ENCODE peak calls at places on chromosomes 16 and 17, in seven cellular contexts. F, N, J, A, W, B and Q are unnamed samples. For H3F3A, the result is how much of the 10 kb centered on the place peaks cover.

GRCh38 chr16:66979011-66979717 is 9.2 kb upstream of the CES4A start:
- DNase-seq in F (peak), N (no peak), W (no peak), B (no peak), A (no peak), J (no peak), Q (no peak)

GRCh38 chr16:66668777-66669444 is 27.6 kb downstream of the CMTM4 start:
- DNase-seq in N (no peak), W (no peak), B (no peak), A (no peak), F (peak), J (no peak), Q (no peak)

GRCh38 chr17:17021194-17021863 is 20.9 kb upstream of the MPRIP start:
- DNase-seq in N (no peak), W (no peak), A (no peak), F (peak), B (no peak), J (peak), Q (peak)

GRCh38 chr17:1562178-1562643 is 381 bp downstream of the PITPNA start:
- DNase-seq in F (peak), N (no peak), J (no peak), A (peak), W (no peak), B (peak), Q (no peak)

GRCh38 chr17:52235416-52235960 is 77.0 kb upstream of the CA10 start:
- DNase-seq in F (no peak), B (no peak), N (no peak), J (no peak), A (no peak), W (no peak), Q (no peak)

GRCh38 chr17:44967026-44967906 is 837 bp downstream of the C1QL1 start:
- DNase-seq in W (no peak), F (no peak), J (no peak), N (no peak), B (peak), A (peak), Q (peak)

GRCh38 chr17:45410144-45411091 is 22.3 kb downstream of the ARHGAP27 start:
- DNase-seq in F (no peak), A (no peak), W (peak), J (no peak), B (peak), N (no peak), Q (no peak)

GRCh38 chr17:45408611-45409421 is 23.9 kb downstream of the ARHGAP27 start:
- DNase-seq in W (no peak), N (no peak), A (no peak), B (no peak), F (no peak), J (no peak), Q (no peak)

GRCh38 chr17:76125922-76126321 is 15.1 kb downstream of the FOXJ1 start:
- DNase-seq in J (no peak), W (no peak), B (no peak), F (no peak), A (no peak), N (no peak), Q (no peak)

GRCh38 chr16:7268182-7268581 is 64.5 kb upstream of the RBFOX1 start:
- DNase-seq in N (peak), A (peak), W (no peak), F (peak), B (peak), J (no peak), Q (peak)

GRCh38 chr17:78997231-78997741 is 12.3 kb downstream of the CANT1 start:
- DNase-seq in J (no peak), B (peak), W (no peak), F (no peak), N (peak), A (no peak), Q (no peak)

GRCh38 chr16:57615813-57616212 is 12.6 kb upstream of the ADGRG1 start:
- DNase-seq in F (no peak), N (no peak), J (no peak), A (no peak), W (no peak), B (peak), Q (no peak)

DNA sequence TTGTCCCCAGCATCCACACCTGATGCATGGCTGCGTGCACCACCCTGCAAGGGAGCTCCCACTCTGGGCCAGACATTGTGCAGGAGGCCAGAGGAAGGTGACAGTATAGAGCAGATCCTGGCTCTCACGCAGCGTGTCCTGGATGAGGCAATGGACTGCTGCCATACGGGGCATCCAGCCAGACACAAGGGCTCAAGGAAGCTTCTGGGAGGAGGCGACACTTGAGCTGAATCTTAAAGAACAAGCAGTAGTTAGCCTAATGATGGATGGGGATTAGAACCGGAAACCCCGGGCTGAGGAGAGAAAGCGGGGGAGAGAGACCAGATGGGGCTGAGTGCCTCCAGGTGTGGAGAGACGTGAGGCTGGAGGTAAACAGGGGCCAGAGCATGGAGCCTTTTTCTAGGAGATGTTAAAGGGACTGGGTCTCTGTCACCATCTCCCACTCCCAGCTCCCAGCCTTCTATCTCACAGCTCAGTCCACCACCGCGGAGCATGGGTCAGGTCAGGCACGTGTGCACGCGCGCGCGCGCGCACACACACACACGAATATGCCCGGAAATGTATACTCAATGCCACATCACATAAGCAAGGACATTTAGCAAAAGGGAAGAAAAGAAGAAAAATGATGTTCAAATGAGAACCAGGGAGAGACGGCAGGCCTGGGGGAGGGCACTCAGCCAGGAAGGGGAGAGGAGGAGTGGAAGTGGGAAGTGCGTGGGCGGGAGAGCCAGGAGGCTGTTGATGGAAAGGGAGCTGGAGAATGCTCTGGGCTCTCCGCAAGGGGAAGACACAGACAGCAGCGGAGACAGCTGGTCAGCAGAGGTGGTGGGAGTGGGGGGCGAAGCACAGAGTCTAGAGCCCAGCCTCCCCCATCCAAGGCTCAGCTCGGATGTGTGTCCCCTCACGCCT is 46.2 kb downstream of the CCDC42 start:
- DNase-seq in F (peak), J (no peak), N (no peak), W (no peak), B (peak), A (no peak), Q (no peak)
- H3K4me3 ChIP-seq in F (peak), J (no peak), N (no peak), W (no peak), B (no peak), A (no peak), Q (no peak)

GRCh38 chr16:11699234-11699894 is 31.1 kb downstream of the SNN start:
- DNase-seq in W (no peak), J (no peak), B (no peak), A (no peak), F (no peak), N (no peak), Q (no peak)
- H3F3A ChIP-seq in W (half or more), J (under half), B (under half), A (under half), F (under half), N (under half), Q (under half)

GRCh38 chr16:29765167-29766032 is 12.7 kb upstream of the ZG16 start:
- DNase-seq in W (no peak), A (no peak), F (no peak), J (peak), N (peak), B (no peak), Q (no peak)

GRCh38 chr16:29760567-29761279 is 14.9 kb upstream of the C16orf54 start:
- DNase-seq in B (no peak), J (no peak), A (no peak), F (no peak), N (no peak), W (no peak), Q (no peak)

GRCh38 chr16:29767062-29767461 is 11.0 kb upstream of the ZG16 start:
- DNase-seq in B (no peak), W (no peak), A (no peak), F (no peak), J (no peak), N (no peak), Q (no peak)

GRCh38 chr16:29761882-29762281 is 16.1 kb upstream of the C16orf54 start:
- DNase-seq in A (no peak), W (no peak), J (no peak), F (no peak), B (no peak), N (no peak), Q (no peak)

DNA sequence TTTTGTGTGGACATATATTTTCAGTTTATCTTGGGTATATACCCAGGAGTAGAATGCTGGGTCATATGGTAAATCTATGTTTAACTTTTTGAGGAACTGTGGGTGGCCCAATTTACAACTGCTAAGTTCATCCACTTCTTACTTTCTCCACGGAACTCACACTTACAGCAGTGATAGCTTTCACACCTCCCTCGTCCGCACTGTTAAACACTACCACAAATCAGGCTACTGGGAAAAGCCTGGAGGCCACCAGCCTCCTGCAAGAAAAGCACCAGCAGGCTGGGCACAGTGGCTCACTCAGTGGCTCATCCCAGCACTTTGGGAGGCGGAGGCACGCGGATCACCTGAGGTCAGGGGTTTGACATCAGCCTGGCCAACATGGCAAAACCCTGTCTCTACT is 14.7 kb upstream of the ZG16 start:
- DNase-seq in J (no peak), B (no peak), F (no peak), A (no peak), W (no peak), N (no peak), Q (no peak)
- H3K4me3 ChIP-seq in J (no peak), B (no peak), F (no peak), A (no peak), W (no peak), N (no peak), Q (no peak)

GRCh38 chr17:64090144-64090543 is 39.8 kb downstream of the ERN1 start:
- DNase-seq in J (no peak), B (no peak), F (no peak), W (no peak), A (no peak), N (no peak), Q (no peak)

GRCh38 chr17:64091571-64091970 is 38.4 kb downstream of the ERN1 start:
- DNase-seq in A (no peak), F (no peak), W (no peak), J (no peak), B (no peak), N (no peak), Q (no peak)

GRCh38 chr17:64092952-64093451 is 36.9 kb downstream of the ERN1 start:
- DNase-seq in F (no peak), J (no peak), A (no peak), W (peak), N (no peak), B (no peak), Q (no peak)

GRCh38 chr17:64092111-64092510 is 37.8 kb downstream of the ERN1 start:
- DNase-seq in J (no peak), A (no peak), N (no peak), F (no peak), W (no peak), B (no peak), Q (no peak)

DNA sequence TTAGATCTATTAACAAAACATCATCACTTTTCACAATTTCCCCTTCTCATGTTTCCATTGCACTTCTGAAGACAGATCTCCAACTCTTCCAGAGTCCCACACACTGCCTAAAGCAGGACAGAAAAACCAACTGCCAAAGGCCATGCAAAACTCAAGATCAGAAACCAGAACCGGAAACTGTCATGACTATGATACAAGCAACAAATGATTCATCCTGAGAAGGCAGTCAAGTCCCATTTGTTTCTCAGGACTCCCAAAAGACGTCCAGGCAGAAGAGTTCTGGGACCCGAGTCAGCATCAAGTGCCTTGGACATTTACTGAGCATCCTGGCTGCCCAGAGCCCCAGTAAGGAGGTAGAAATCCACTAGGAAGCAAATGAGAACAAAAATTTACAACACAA is 38.8 kb downstream of the ERN1 start:
- DNase-seq in N (peak), W (peak), A (no peak), B (no peak), F (peak), J (no peak), Q (no peak)
- H3F3A ChIP-seq in N (under half), W (half or more), A (under half), B (under half), F (under half), J (under half), Q (under half)

DNA sequence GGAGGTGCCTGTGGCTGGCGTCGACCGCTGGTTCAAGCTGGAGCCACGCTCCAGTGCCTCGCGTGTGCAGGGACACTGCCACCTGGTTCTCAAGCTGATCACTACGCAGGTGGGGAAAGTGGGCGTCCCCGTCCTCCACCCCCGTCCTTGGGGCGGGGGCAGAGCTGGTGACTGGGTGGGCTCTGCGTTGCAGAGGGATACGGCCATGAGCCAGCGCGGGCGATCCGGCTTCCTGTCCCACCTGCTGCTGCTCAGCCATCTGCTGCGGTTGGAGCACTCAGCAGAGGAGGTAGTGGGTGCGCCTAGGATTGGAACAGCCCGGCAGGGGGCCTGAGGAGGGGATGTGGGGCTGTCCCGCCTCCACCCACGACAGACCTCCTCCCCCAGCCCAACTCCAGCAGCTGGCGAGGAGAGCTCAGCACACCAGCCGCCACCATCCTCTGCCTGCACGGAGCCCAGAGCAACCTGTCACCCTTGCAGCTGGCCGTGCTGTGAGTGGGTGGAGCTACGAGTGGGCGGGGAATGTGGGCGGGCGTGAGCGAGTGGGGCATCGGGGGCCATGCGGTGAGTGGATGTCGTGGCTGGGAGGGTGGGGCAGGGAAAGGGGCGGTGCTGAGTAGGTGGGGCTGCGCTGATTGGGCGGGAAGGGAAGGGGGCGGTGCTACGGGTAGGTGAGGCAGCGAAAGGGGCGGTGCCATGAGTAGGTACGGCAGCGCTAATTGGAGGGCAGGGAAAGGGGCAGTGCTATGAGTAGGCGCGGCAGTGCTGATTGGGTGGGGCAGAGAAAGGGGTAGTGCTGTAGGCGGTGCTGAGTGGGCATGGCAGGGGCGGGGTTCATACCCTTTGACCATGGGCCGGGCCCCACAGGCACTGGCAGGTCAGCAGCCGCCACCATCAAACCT is 8.9 kb downstream of the TSR3 start:
- DNase-seq in N (peak), A (peak), W (peak), J (peak), B (peak), F (peak), Q (peak)
- H3K4me3 ChIP-seq in N (peak), A (peak), W (peak), J (no peak), B (peak), F (no peak), Q (peak)

GRCh38 chr17:58330997-58331814 is 2.6 kb upstream of the TSPOAP1 start:
- DNase-seq in W (peak), J (no peak), A (peak), F (no peak), B (peak), N (no peak), Q (no peak)
- H3F3A ChIP-seq in W (half or more), J (under half), A (under half), F (under half), B (under half), N (under half), Q (under half)

GRCh38 chr16:87424260-87424659 is 32.1 kb downstream of the MAP1LC3B start:
- DNase-seq in B (no peak), F (no peak), N (no peak), W (no peak), A (no peak), J (no peak), Q (peak)
- H3K4me3 ChIP-seq in B (no peak), F (no peak), N (no peak), W (no peak), A (no peak), J (no peak), Q (no peak)